ENCODE peak calls at places on chromosomes 6 and 20, in five cellular contexts. U, P, Y, A and M are unnamed samples.

GRCh38 chr6:134599079-134599478 is 281.2 kb upstream of the SGK1 start:
- DNase-seq in U (no peak), P (no peak), Y (no peak), A (no peak), M (no peak)

GRCh38 chr20:18223399-18223798 is 64.9 kb upstream of the ZNF133 start:
- DNase-seq in U (no peak), P (no peak), Y (no peak), A (no peak), M (peak; percentile 43)

GRCh38 chr6:80771941-80772340 is 665.5 kb downstream of the BCKDHB start:
- DNase-seq in U (peak; percentile 57), P (no peak), Y (peak; percentile 31), A (peak; percentile 9), M (peak; percentile 30)

GRCh38 chr6:107665386-107665785 is 158.7 kb downstream of the SCML4 start:
- DNase-seq in U (peak; percentile 60), P (no peak), Y (peak; percentile 54), A (peak; percentile 53), M (peak; percentile 50)

GRCh38 chr6:136593748-136594490 is 43.7 kb upstream of the MAP7 start:
- DNase-seq in U (peak; percentile 100), P (no peak), Y (peak; percentile 98), A (peak; percentile 100), M (peak; percentile 85)

GRCh38 chr20:44495802-44496481 is 20.3 kb downstream of the TTPAL start:
- DNase-seq in U (peak; percentile 99), P (no peak), Y (peak; percentile 97), A (peak; percentile 100), M (peak; percentile 99)

GRCh38 chr6:110946498-110946897 is 12.0 kb upstream of the GTF3C6 start:
- DNase-seq in U (no peak), P (no peak), Y (no peak), A (no peak), M (no peak)

GRCh38 chr6:153727910-153728309 is 311.1 kb upstream of the OPRM1 start:
- DNase-seq in U (no peak), P (no peak), Y (peak; percentile 12), A (no peak), M (peak; percentile 3)

GRCh38 chr20:34627458-34627857 is 49.4 kb downstream of the PIGU start:
- DNase-seq in U (no peak), P (no peak), Y (no peak), A (no peak), M (peak; percentile 58)

GRCh38 chr6:44580901-44581300 is 193.4 kb downstream of the CDC5L start:
- DNase-seq in U (peak; percentile 75), P (no peak), Y (peak; percentile 85), A (peak; percentile 35), M (peak; percentile 8)

GRCh38 chr6:111534366-111534765 is 51.3 kb upstream of the REV3L start:
- DNase-seq in U (peak; percentile 51), P (peak; percentile 43), Y (peak; percentile 9), A (no peak), M (peak; percentile 31)

GRCh38 chr20:13356591-13356990 is 135.5 kb downstream of the ISM1 start:
- DNase-seq in U (no peak), P (no peak), Y (no peak), A (no peak), M (no peak)

GRCh38 chr6:39107641-39108040 is 7.3 kb downstream of the SAYSD1 start:
- DNase-seq in U (no peak), P (no peak), Y (no peak), A (no peak), M (no peak)

GRCh38 chr6:6057442-6058053 is 50.8 kb upstream of the NRN1 start:
- DNase-seq in U (peak; percentile 34), P (peak; percentile 53), Y (peak; percentile 31), A (peak; percentile 1), M (peak; percentile 76)

GRCh38 chr20:59774204-59774641 is 159.2 kb downstream of the SYCP2 start:
- DNase-seq in U (no peak), P (no peak), Y (no peak), A (no peak), M (no peak)

GRCh38 chr20:63979549-63980316 is at the start of gene SAMD10:
- DNase-seq in U (peak; percentile 15), P (peak; percentile 71), Y (peak; percentile 50), A (no peak), M (peak; percentile 54)

GRCh38 chr6:41257369-41258195 is 28.9 kb downstream of the TREM1 start:
- DNase-seq in U (peak; percentile 57), P (peak; percentile 34), Y (peak; percentile 8), A (peak; percentile 27), M (peak; percentile 73)

GRCh38 chr20:51500311-51500710 is 42.2 kb downstream of the NFATC2 start:
- DNase-seq in U (no peak), P (no peak), Y (no peak), A (no peak), M (peak; percentile 44)

GRCh38 chr6:88380083-88380482 is 213.9 kb upstream of the CNR1 start:
- DNase-seq in U (peak; percentile 96), P (no peak), Y (peak; percentile 90), A (peak; percentile 64), M (peak; percentile 80)

GRCh38 chr6:158908596-158908995 is 89.4 kb upstream of the EZR start:
- DNase-seq in U (no peak), P (no peak), Y (no peak), A (no peak), M (no peak)

GRCh38 chr6:122890250-122890649 is 101.2 kb downstream of the SMPDL3A start:
- DNase-seq in U (no peak), P (no peak), Y (no peak), A (no peak), M (no peak)

GRCh38 chr20:48102821-48103635 is 317.7 kb upstream of the SULF2 start:
- DNase-seq in U (no peak), P (no peak), Y (no peak), A (no peak), M (no peak)

GRCh38 chr20:38872491-38873049 is 53.6 kb upstream of the FAM83D start:
- DNase-seq in U (no peak), P (no peak), Y (no peak), A (no peak), M (no peak)

GRCh38 chr6:33312361-33313104 is 1.3 kb downstream of the TAPBP start:
- DNase-seq in U (peak; percentile 69), P (peak; percentile 82), Y (peak; percentile 69), A (peak; percentile 40), M (peak; percentile 79)

GRCh38 chr20:44651507-44652373 is at the start of gene ADA:
- DNase-seq in U (peak; percentile 43), P (peak; percentile 12), Y (peak; percentile 64), A (peak; percentile 45), M (peak; percentile 65)

GRCh38 chr6:161890959-161891358 is 617.1 kb upstream of the AGPAT4 start:
- DNase-seq in U (no peak), P (no peak), Y (no peak), A (no peak), M (no peak)

GRCh38 chr20:50594591-50595432 is 84.6 kb downstream of the PTPN1 start:
- DNase-seq in U (peak; percentile 36), P (no peak), Y (no peak), A (no peak), M (no peak)